ENCODE peak calls at places on chromosomes 2 and 18, in seven cellular contexts. U is breast epithelium; P is iris pigment epithelial cell; H is fibroblast of pulmonary artery; T is NCI-H2029 treated with DMSO at 0.1 percent for 48 hours; J is adrenal gland; Y is activated naive CD4-positive, alpha-beta T cell treated with Interleukin-2 at 50 U/mL for 16 hours. Z is an unnamed sample.

GRCh38 chr2:157747695-157748370 is 119.2 kb upstream of the ACVR1C start:
- DNase-seq in Y (no peak), P (peak), H (peak), T (no peak), U (no peak), J (no peak), Z (peak)

GRCh38 chr2:137155351-137156104 is 390.2 kb downstream of the THSD7B start:
- DNase-seq in P (peak), Y (no peak), H (peak), T (no peak), U (no peak), J (no peak), Z (no peak)

GRCh38 chr18:35041752-35042379 is 653 bp downstream of the MAPRE2 start:
- DNase-seq in Y (no peak), P (no peak), U (no peak), T (no peak), H (no peak), J (no peak), Z (no peak)

GRCh38 chr2:74450570-74451190 is 4.2 kb upstream of the INO80B start:
- DNase-seq in H (no peak), U (no peak), Y (no peak), J (no peak), T (no peak), P (no peak), Z (no peak)

GRCh38 chr18:24246143-24246542 is 107.3 kb downstream of the CABYR start:
- DNase-seq in P (no peak), T (no peak), U (no peak), H (no peak), Y (no peak), J (no peak), Z (no peak)

GRCh38 chr2:62309465-62310091 is 113.7 kb downstream of the B3GNT2 start:
- DNase-seq in J (peak), Y (peak), H (peak), T (no peak), U (no peak), P (no peak), Z (no peak)

GRCh38 chr18:2545155-2545554 is 26.1 kb downstream of the METTL4 start:
- DNase-seq in P (no peak), T (no peak), J (no peak), Y (no peak), H (no peak), U (no peak), Z (no peak)

GRCh38 chr2:217167531-217167930 is 307.7 kb upstream of the TNP1 start:
- DNase-seq in U (no peak), P (no peak), T (no peak), Y (no peak), J (no peak), H (no peak), Z (no peak)

GRCh38 chr2:203790134-203790533 is 77.4 kb upstream of the CTLA4 start:
- DNase-seq in T (no peak), Y (no peak), U (no peak), P (peak), H (peak), J (no peak), Z (no peak)

GRCh38 chr2:219527076-219527394 is 12.8 kb downstream of the ASIC4 start:
- DNase-seq in J (no peak), T (no peak), Y (no peak), H (no peak), P (no peak), U (no peak), Z (no peak)

GRCh38 chr18:46155652-46156051 is 51.5 kb downstream of the HAUS1 start:
- DNase-seq in T (no peak), H (peak), P (peak), J (no peak), Y (peak), U (no peak), Z (no peak)

GRCh38 chr2:192828175-192828574 is 633.4 kb upstream of the TMEFF2 start:
- DNase-seq in U (no peak), Y (no peak), J (no peak), H (no peak), P (no peak), T (no peak), Z (no peak)

GRCh38 chr2:230552181-230552580 is 136.2 kb downstream of the SP100 start:
- DNase-seq in U (no peak), J (no peak), T (no peak), P (no peak), Y (no peak), H (no peak), Z (no peak)

GRCh38 chr18:55354795-55355194 is 233.2 kb downstream of the TCF4 start:
- DNase-seq in P (peak), J (no peak), U (no peak), Y (no peak), T (no peak), H (no peak), Z (no peak)

GRCh38 chr18:48948112-48949050 is 2.4 kb downstream of the SMAD7 start:
- DNase-seq in T (no peak), U (no peak), Y (peak), P (peak), J (peak), H (peak), Z (no peak)

GRCh38 chr18:23302852-23303527 is 150.1 kb upstream of the RIOK3 start:
- DNase-seq in Y (no peak), H (peak), J (no peak), U (no peak), T (no peak), P (peak), Z (no peak)

GRCh38 chr2:127415593-127416485 is 2.4 kb upstream of the PROC start:
- DNase-seq in J (peak), T (peak), Y (peak), U (peak), H (no peak), P (peak), Z (no peak)

GRCh38 chr2:234426616-234427015 is 70.3 kb downstream of the ARL4C start:
- DNase-seq in U (no peak), T (no peak), Y (peak), J (no peak), H (no peak), P (no peak), Z (no peak)

GRCh38 chr2:54808642-54809041 is 85.2 kb downstream of the EML6 start:
- DNase-seq in Y (no peak), H (peak), P (peak), U (no peak), T (no peak), J (no peak), Z (no peak)

GRCh38 chr2:69692424-69692823 is 48.9 kb upstream of the AAK1 start:
- DNase-seq in U (no peak), P (peak), Y (no peak), T (no peak), J (no peak), H (peak), Z (no peak)

GRCh38 chr2:138502253-138503086 is 900 bp downstream of the SPOPL start:
- DNase-seq in J (no peak), U (no peak), H (no peak), P (peak), T (peak), Y (no peak), Z (no peak)

GRCh38 chr2:225841314-225841713 is 441.8 kb downstream of the NYAP2 start:
- DNase-seq in T (no peak), H (no peak), J (no peak), Y (no peak), U (no peak), P (peak), Z (no peak)

GRCh38 chr2:42371621-42372473 is 10.8 kb upstream of the COX7A2L start:
- DNase-seq in T (no peak), Y (no peak), P (no peak), U (no peak), H (no peak), J (peak), Z (no peak)

GRCh38 chr2:236866542-236867340 is 218.9 kb upstream of the COPS8 start:
- DNase-seq in T (no peak), Y (no peak), U (peak), J (no peak), P (no peak), H (no peak), Z (peak)

Z was measured in right atrium auricular region.